ENCODE peak calls at places on chromosomes 6 and 20, in five cellular contexts. U, D, M, P and N are unnamed samples.
A peak's percentile ranks its signal among the peaks of the same experiment; 100 is the strongest.

GRCh38 chr20:12276011-12276673 is 358.4 kb downstream of the BTBD3 start:
- DNase-seq in M (no peak), P (no peak), D (no peak), U (no peak), N (no peak)

GRCh38 chr20:40232288-40232687 is 456.7 kb downstream of the MAFB start:
- DNase-seq in D (no peak), M (no peak), U (no peak), P (no peak), N (no peak)

GRCh38 chr6:82144852-82145332 is 102.7 kb downstream of the IBTK start:
- DNase-seq in M (no peak), D (no peak), U (no peak), P (no peak), N (no peak)

GRCh38 chr6:30881987-30882763 is 2.1 kb upstream of the DDR1 start:
- DNase-seq in P (no peak), M (no peak), D (no peak), U (peak; percentile 43), N (no peak)

GRCh38 chr6:111601875-111602274 is 3.8 kb downstream of the TRAF3IP2 start:
- DNase-seq in P (no peak), U (no peak), M (no peak), D (no peak), N (no peak)

GRCh38 chr6:11653028-11653583 is 115.6 kb downstream of the TMEM170B start:
- DNase-seq in M (peak; percentile 65), P (peak; percentile 24), D (peak; percentile 46), U (no peak), N (no peak)

GRCh38 chr20:62606551-62607201 is 35.6 kb upstream of the SLCO4A1 start:
- DNase-seq in D (no peak), M (no peak), U (no peak), P (no peak), N (no peak)

GRCh38 chr6:104940881-104941693 is 15.8 kb upstream of the LIN28B start:
- DNase-seq in M (no peak), D (peak; percentile 52), P (no peak), U (no peak), N (no peak)

GRCh38 chr6:165001502-165002157 is 307.8 kb downstream of the C6orf118 start:
- DNase-seq in P (no peak), M (no peak), U (no peak), D (no peak), N (no peak)

GRCh38 chr20:10385850-10386544 is 48.0 kb downstream of the MKKS start:
- DNase-seq in P (no peak), M (no peak), D (no peak), U (no peak), N (no peak)

GRCh38 chr20:50098259-50098658 is 14.7 kb downstream of the UBE2V1 start:
- DNase-seq in D (no peak), P (no peak), M (no peak), U (no peak), N (no peak)